ENCODE peak calls at places on chromosome 22, in four cellular contexts. One of them, this sample, is unnamed.

GRCh38 chr22:35377735-35378134 is 3.2 kb upstream of the HMOX1 start:
- DNase-seq in SK-N-SH: no peak
- DNase-seq in H1: no peak
- DNase-seq in K562: no peak
- DNase-seq in this sample: no peak

GRCh38 chr22:46001426-46002106 is 24.6 kb upstream of the WNT7B start:
- DNase-seq in SK-N-SH: no peak
- DNase-seq in H1: no peak
- DNase-seq in K562: no peak
- DNase-seq in this sample: no peak

GRCh38 chr22:46436595-46437163 is 100.7 kb downstream of the CELSR1 start:
- DNase-seq in SK-N-SH: no peak
- DNase-seq in H1: no peak
- DNase-seq in K562: no peak
- DNase-seq in this sample: no peak

GRCh38 chr22:31891366-31892079 is 52.8 kb upstream of the YWHAH start:
- DNase-seq in SK-N-SH: peak; percentile 59
- DNase-seq in H1: no peak
- DNase-seq in K562: peak; percentile 69
- DNase-seq in this sample: no peak

GRCh38 chr22:49825944-49826602 is 1.6 kb downstream of the BRD1 start:
- DNase-seq in SK-N-SH: no peak
- DNase-seq in H1: no peak
- DNase-seq in K562: peak; percentile 55
- DNase-seq in this sample: no peak

GRCh38 chr22:22037740-22038139 is 55.2 kb upstream of the TOP3B start:
- DNase-seq in SK-N-SH: no peak
- DNase-seq in H1: no peak
- DNase-seq in K562: peak; percentile 87
- DNase-seq in this sample: no peak

GRCh38 chr22:46070215-46070721 is 80.1 kb upstream of the PPARA start:
- DNase-seq in SK-N-SH: no peak
- DNase-seq in H1: no peak
- DNase-seq in K562: no peak
- DNase-seq in this sample: no peak

GRCh38 chr22:24142241-24142640 is 39.0 kb upstream of the SUSD2 start:
- DNase-seq in SK-N-SH: no peak
- DNase-seq in H1: no peak
- DNase-seq in K562: no peak
- DNase-seq in this sample: no peak

GRCh38 chr22:23062616-23063538 is 7.4 kb upstream of the GNAZ start:
- DNase-seq in SK-N-SH: peak; percentile 5
- DNase-seq in H1: no peak
- DNase-seq in K562: no peak
- DNase-seq in this sample: no peak

GRCh38 chr22:39401301-39401631 is 1.7 kb downstream of the TAB1 start:
- DNase-seq in SK-N-SH: no peak
- DNase-seq in H1: no peak
- DNase-seq in K562: no peak
- DNase-seq in this sample: no peak

GRCh38 chr22:49797706-49798105 is 30.0 kb downstream of the BRD1 start:
- DNase-seq in SK-N-SH: no peak
- DNase-seq in H1: no peak
- DNase-seq in K562: no peak
- DNase-seq in this sample: no peak

GRCh38 chr22:23484651-23485050 is 95.4 kb downstream of the IGLL1 start:
- DNase-seq in SK-N-SH: no peak
- DNase-seq in H1: no peak
- DNase-seq in K562: no peak
- DNase-seq in this sample: no peak

GRCh38 chr22:25405854-25406509 is 158.5 kb upstream of the GRK3 start:
- DNase-seq in SK-N-SH: no peak
- DNase-seq in H1: no peak
- DNase-seq in K562: no peak
- DNase-seq in this sample: no peak

GRCh38 chr22:30196141-30196866 is 50.3 kb downstream of the LIF start:
- DNase-seq in SK-N-SH: no peak
- DNase-seq in H1: peak; percentile 70
- DNase-seq in K562: peak; percentile 70
- DNase-seq in this sample: no peak
- TF ChIP-seq TAF1 in SK-N-SH: no peak
- TF ChIP-seq TAF1 in H1: peak; percentile 10
- TF ChIP-seq TAF1 in K562: no peak
- TF ChIP-seq TAF1 in this sample: no peak

GRCh38 chr22:29882716-29883044 is 294 bp upstream of the MTMR3 start:
- DNase-seq in SK-N-SH: no peak
- DNase-seq in H1: no peak
- DNase-seq in K562: no peak
- DNase-seq in this sample: no peak

GRCh38 chr22:29885610-29886009 is 2.6 kb downstream of the MTMR3 start:
- DNase-seq in SK-N-SH: no peak
- DNase-seq in H1: no peak
- DNase-seq in K562: no peak
- DNase-seq in this sample: no peak

GRCh38 chr22:29886601-29887000 is 3.6 kb downstream of the MTMR3 start:
- DNase-seq in SK-N-SH: no peak
- DNase-seq in H1: no peak
- DNase-seq in K562: no peak
- DNase-seq in this sample: no peak

GRCh38 chr22:29883831-29884139 is 811 bp downstream of the MTMR3 start:
- DNase-seq in SK-N-SH: no peak
- DNase-seq in H1: no peak
- DNase-seq in K562: no peak
- DNase-seq in this sample: no peak

GRCh38 chr22:29883045-29883830 is at the start of gene MTMR3:
- DNase-seq in SK-N-SH: peak; percentile 90
- DNase-seq in H1: peak; percentile 64
- DNase-seq in K562: peak; percentile 90
- DNase-seq in this sample: peak; percentile 70
- TF ChIP-seq POLR2AphosphoS5 in SK-N-SH: peak; percentile 38
- TF ChIP-seq POLR2AphosphoS5 in H1: peak; percentile 26
- TF ChIP-seq POLR2AphosphoS5 in K562: peak; percentile 57
- TF ChIP-seq POLR2AphosphoS5 in this sample: peak; percentile 45

GRCh38 chr22:30210235-30210831 is 36.2 kb downstream of the LIF start:
- DNase-seq in SK-N-SH: peak; percentile 15
- DNase-seq in H1: no peak
- DNase-seq in K562: no peak
- DNase-seq in this sample: no peak

GRCh38 chr22:30209642-30210041 is 36.9 kb downstream of the LIF start:
- DNase-seq in SK-N-SH: no peak
- DNase-seq in H1: no peak
- DNase-seq in K562: no peak
- DNase-seq in this sample: no peak

GRCh38 chr22:30212996-30213441 is 33.5 kb downstream of the LIF start:
- DNase-seq in SK-N-SH: peak; percentile 47
- DNase-seq in H1: no peak
- DNase-seq in K562: no peak
- DNase-seq in this sample: no peak

GRCh38 chr22:30212363-30212995 is 34.1 kb downstream of the LIF start:
- DNase-seq in SK-N-SH: peak; percentile 30
- DNase-seq in H1: no peak
- DNase-seq in K562: peak; percentile 40
- DNase-seq in this sample: no peak

DNA sequence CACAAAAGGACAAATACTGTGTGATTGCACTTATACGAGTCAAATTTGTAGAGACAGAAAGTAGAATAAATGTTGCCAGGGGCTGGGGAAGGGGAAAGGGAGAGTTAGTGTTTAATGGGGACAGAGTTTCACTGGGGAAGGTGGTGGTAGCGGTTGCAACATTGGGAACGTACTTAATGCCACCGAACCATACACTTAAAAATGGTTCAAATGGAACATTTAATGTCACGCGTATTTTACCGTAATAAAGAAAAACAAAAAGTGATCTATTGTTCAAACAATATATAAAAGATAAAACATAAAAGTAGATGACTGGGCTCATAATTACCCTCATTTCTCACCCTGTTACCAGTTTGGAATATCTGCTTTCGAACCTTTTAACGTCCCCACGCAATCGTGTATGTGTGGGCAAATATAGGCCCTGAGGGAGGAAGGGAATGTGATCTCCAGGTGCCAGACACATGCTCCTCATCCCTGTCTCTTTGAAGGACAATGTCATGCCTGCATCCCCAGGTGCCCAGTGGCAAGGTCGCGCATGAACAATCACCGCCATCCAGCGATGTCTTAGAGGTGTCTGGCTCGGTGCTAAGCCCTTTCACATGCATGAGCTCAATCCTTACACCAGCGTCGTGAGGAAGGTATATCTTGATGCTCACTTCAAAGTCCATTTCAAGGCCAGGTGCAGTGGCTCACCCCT is 35.3 kb downstream of the LIF start:
- DNase-seq in SK-N-SH: peak; percentile 24
- DNase-seq in H1: no peak
- DNase-seq in K562: no peak
- DNase-seq in this sample: no peak
- TF ChIP-seq TAF1 in SK-N-SH: no peak
- TF ChIP-seq TAF1 in H1: no peak
- TF ChIP-seq TAF1 in K562: no peak
- TF ChIP-seq TAF1 in this sample: no peak

DNA sequence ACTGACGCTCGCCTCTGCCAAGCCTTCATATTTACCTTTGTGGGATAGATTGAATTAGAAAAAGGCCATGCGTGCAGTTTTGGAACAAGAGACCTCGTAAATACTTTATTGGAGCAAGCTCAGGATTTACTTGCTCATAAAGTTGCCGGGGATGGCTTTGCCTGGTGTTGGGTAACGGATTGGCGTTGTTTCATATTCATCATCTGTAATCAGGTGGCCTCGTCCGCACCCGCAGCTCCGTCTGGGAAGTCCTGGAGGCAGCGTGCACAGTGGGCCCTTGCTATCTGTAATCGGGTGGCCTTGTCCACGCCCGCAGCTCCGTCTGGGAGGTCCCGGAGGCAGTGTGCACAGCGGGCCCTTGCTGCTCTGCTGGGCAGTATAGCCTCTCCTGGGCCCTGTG is 1209.3 kb downstream of the BRD1 start:
- DNase-seq in SK-N-SH: no peak
- DNase-seq in H1: no peak
- DNase-seq in K562: no peak
- DNase-seq in this sample: no peak
- TF ChIP-seq POLR2AphosphoS5 in SK-N-SH: no peak
- TF ChIP-seq POLR2AphosphoS5 in H1: no peak
- TF ChIP-seq POLR2AphosphoS5 in K562: no peak
- TF ChIP-seq POLR2AphosphoS5 in this sample: no peak

GRCh38 chr22:27801197-27801615 is 350 bp downstream of the MN1 start:
- DNase-seq in SK-N-SH: peak; percentile 84
- DNase-seq in H1: no peak
- DNase-seq in K562: peak; percentile 9
- DNase-seq in this sample: no peak

GRCh38 chr22:27801616-27802388 is at the start of gene MN1:
- DNase-seq in SK-N-SH: peak; percentile 89
- DNase-seq in H1: no peak
- DNase-seq in K562: no peak
- DNase-seq in this sample: peak; percentile 36

GRCh38 chr22:27798526-27799333 is 2.8 kb downstream of the MN1 start:
- DNase-seq in SK-N-SH: no peak
- DNase-seq in H1: no peak
- DNase-seq in K562: no peak
- DNase-seq in this sample: no peak

GRCh38 chr22:27799334-27800249 is 2.0 kb downstream of the MN1 start:
- DNase-seq in SK-N-SH: peak; percentile 55
- DNase-seq in H1: no peak
- DNase-seq in K562: no peak
- DNase-seq in this sample: no peak

GRCh38 chr22:27800250-27801131 is 1.1 kb downstream of the MN1 start:
- DNase-seq in SK-N-SH: peak; percentile 70
- DNase-seq in H1: no peak
- DNase-seq in K562: no peak
- DNase-seq in this sample: no peak
- TF ChIP-seq TAF1 in SK-N-SH: no peak
- TF ChIP-seq TAF1 in H1: no peak
- TF ChIP-seq TAF1 in K562: no peak
- TF ChIP-seq TAF1 in this sample: no peak

GRCh38 chr22:38398609-38399401 is 56.2 kb downstream of the KCNJ4 start:
- DNase-seq in SK-N-SH: peak; percentile 87
- DNase-seq in H1: peak; percentile 59
- DNase-seq in K562: peak; percentile 86
- DNase-seq in this sample: peak; percentile 56
- TF ChIP-seq POLR2AphosphoS5 in SK-N-SH: no peak
- TF ChIP-seq POLR2AphosphoS5 in H1: peak; percentile 69
- TF ChIP-seq POLR2AphosphoS5 in K562: peak; percentile 28
- TF ChIP-seq POLR2AphosphoS5 in this sample: peak; percentile 29

GRCh38 chr22:28072066-28072465 is 153.0 kb upstream of the PITPNB start:
- DNase-seq in SK-N-SH: no peak
- DNase-seq in H1: no peak
- DNase-seq in K562: no peak
- DNase-seq in this sample: no peak

GRCh38 chr22:28074526-28074925 is 155.5 kb upstream of the PITPNB start:
- DNase-seq in SK-N-SH: no peak
- DNase-seq in H1: no peak
- DNase-seq in K562: no peak
- DNase-seq in this sample: no peak

GRCh38 chr22:28075260-28075981 is 156.4 kb upstream of the PITPNB start:
- DNase-seq in SK-N-SH: no peak
- DNase-seq in H1: no peak
- DNase-seq in K562: peak; percentile 36
- DNase-seq in this sample: no peak

DNA sequence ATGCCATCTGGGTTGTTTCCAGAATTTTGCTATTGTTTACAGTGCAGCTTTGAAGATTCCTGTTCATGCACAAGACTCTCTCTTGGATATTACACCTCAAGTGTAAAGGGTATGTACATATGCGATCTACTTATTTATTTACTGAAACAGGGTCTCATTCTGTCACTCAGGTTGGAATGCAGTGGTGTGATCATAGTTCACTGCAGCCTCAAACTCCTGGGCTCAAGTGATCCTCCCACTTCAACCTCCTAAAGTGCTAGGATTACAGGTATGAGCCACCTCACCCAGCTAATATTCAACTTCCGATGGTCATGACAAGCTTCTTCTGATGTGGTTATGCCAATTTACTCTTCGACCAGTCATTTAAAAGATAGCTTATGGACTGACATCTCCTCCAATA is 158.1 kb upstream of the PITPNB start:
- DNase-seq in SK-N-SH: no peak
- DNase-seq in H1: no peak
- DNase-seq in K562: no peak
- DNase-seq in this sample: no peak
- TF ChIP-seq TAF1 in SK-N-SH: no peak
- TF ChIP-seq TAF1 in H1: no peak
- TF ChIP-seq TAF1 in K562: no peak
- TF ChIP-seq TAF1 in this sample: no peak

DNA sequence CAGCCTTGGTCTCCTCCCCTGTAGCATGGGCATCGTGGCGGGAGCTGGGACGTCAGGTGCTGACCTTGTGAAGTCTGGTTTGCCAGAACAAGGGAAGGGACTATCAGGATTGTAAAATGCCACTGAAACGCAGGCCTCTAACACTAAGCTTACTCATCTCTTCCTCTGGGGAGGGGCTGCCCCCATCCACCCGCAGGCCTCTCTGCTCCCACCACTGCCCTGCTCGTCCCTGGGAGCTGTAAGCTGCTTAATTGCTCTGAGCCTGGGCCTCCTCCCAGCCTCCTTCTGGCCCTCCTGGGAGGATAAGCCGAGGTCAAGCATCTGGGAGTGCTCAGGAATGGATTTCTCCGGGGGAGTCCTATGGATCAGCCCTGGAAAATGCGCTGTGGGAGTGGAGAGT is 8.4 kb downstream of the SHISAL1 start:
- DNase-seq in SK-N-SH: no peak
- DNase-seq in H1: no peak
- DNase-seq in K562: no peak
- DNase-seq in this sample: no peak
- TF ChIP-seq POLR2AphosphoS5 in SK-N-SH: no peak
- TF ChIP-seq POLR2AphosphoS5 in H1: no peak
- TF ChIP-seq POLR2AphosphoS5 in K562: no peak
- TF ChIP-seq POLR2AphosphoS5 in this sample: no peak

This sample was measured in GM12892.